ENCODE peak calls at places on chromosomes 7 and 10, in four cellular contexts. One of them, this sample, is unnamed.

GRCh38 chr10:103231047-103231551 is 14.6 kb upstream of the RPEL1 start:
- DNase-seq in activated naive CD8-positive, alpha-beta T cell treated with anti-CD3 and anti-CD28 coated beads for 36 hours: no peak
- DNase-seq in sciatic nerve: no peak
- DNase-seq in GM12891: no peak
- DNase-seq in this sample: peak

GRCh38 chr7:131188367-131189339 is 139.0 kb upstream of the MKLN1 start:
- DNase-seq in sciatic nerve: no peak
- DNase-seq in GM12891: peak
- DNase-seq in activated naive CD8-positive, alpha-beta T cell treated with anti-CD3 and anti-CD28 coated beads for 36 hours: peak
- DNase-seq in this sample: peak

GRCh38 chr7:135939-136338 is 56.4 kb upstream of the FAM20C start:
- DNase-seq in sciatic nerve: no peak
- DNase-seq in activated naive CD8-positive, alpha-beta T cell treated with anti-CD3 and anti-CD28 coated beads for 36 hours: no peak
- DNase-seq in GM12891: no peak
- DNase-seq in this sample: no peak

GRCh38 chr7:143327903-143328302 is 12.0 kb downstream of the CLCN1 start:
- DNase-seq in GM12891: no peak
- DNase-seq in activated naive CD8-positive, alpha-beta T cell treated with anti-CD3 and anti-CD28 coated beads for 36 hours: no peak
- DNase-seq in sciatic nerve: no peak
- DNase-seq in this sample: no peak

GRCh38 chr10:34655286-34656170 is 159.6 kb downstream of the PARD3 start:
- DNase-seq in activated naive CD8-positive, alpha-beta T cell treated with anti-CD3 and anti-CD28 coated beads for 36 hours: no peak
- DNase-seq in sciatic nerve: no peak
- DNase-seq in GM12891: no peak
- DNase-seq in this sample: peak

GRCh38 chr7:86667732-86668131 is 24.0 kb downstream of the GRM3 start:
- DNase-seq in sciatic nerve: no peak
- DNase-seq in activated naive CD8-positive, alpha-beta T cell treated with anti-CD3 and anti-CD28 coated beads for 36 hours: no peak
- DNase-seq in GM12891: no peak
- DNase-seq in this sample: no peak

GRCh38 chr10:19930936-19931859 is 115.0 kb downstream of the PLXDC2 start:
- DNase-seq in activated naive CD8-positive, alpha-beta T cell treated with anti-CD3 and anti-CD28 coated beads for 36 hours: no peak
- DNase-seq in GM12891: no peak
- DNase-seq in sciatic nerve: no peak
- DNase-seq in this sample: peak

GRCh38 chr10:76150139-76150885 is 718.9 kb downstream of the LRMDA start:
- DNase-seq in sciatic nerve: no peak
- DNase-seq in activated naive CD8-positive, alpha-beta T cell treated with anti-CD3 and anti-CD28 coated beads for 36 hours: no peak
- DNase-seq in GM12891: no peak
- DNase-seq in this sample: no peak

GRCh38 chr10:34001087-34001580 is 666.7 kb upstream of the NRP1 start:
- DNase-seq in sciatic nerve: no peak
- DNase-seq in activated naive CD8-positive, alpha-beta T cell treated with anti-CD3 and anti-CD28 coated beads for 36 hours: no peak
- DNase-seq in GM12891: no peak
- DNase-seq in this sample: peak

GRCh38 chr10:88041243-88042161 is 178.1 kb downstream of the PTEN start:
- DNase-seq in activated naive CD8-positive, alpha-beta T cell treated with anti-CD3 and anti-CD28 coated beads for 36 hours: no peak
- DNase-seq in GM12891: no peak
- DNase-seq in sciatic nerve: no peak
- DNase-seq in this sample: no peak

GRCh38 chr7:47180268-47180826 is 401.6 kb downstream of the TNS3 start:
- DNase-seq in GM12891: no peak
- DNase-seq in activated naive CD8-positive, alpha-beta T cell treated with anti-CD3 and anti-CD28 coated beads for 36 hours: no peak
- DNase-seq in sciatic nerve: peak
- DNase-seq in this sample: peak

GRCh38 chr7:151276651-151277590 is 28.4 kb upstream of the SMARCD3 start:
- DNase-seq in activated naive CD8-positive, alpha-beta T cell treated with anti-CD3 and anti-CD28 coated beads for 36 hours: peak
- DNase-seq in sciatic nerve: peak
- DNase-seq in GM12891: peak
- DNase-seq in this sample: peak

GRCh38 chr7:68185641-68186040 is 1189.0 kb downstream of the TYW1 start:
- DNase-seq in sciatic nerve: no peak
- DNase-seq in activated naive CD8-positive, alpha-beta T cell treated with anti-CD3 and anti-CD28 coated beads for 36 hours: no peak
- DNase-seq in GM12891: no peak
- DNase-seq in this sample: no peak

GRCh38 chr10:114009281-114009996 is 34.2 kb upstream of the ADRB1 start:
- DNase-seq in GM12891: no peak
- DNase-seq in sciatic nerve: no peak
- DNase-seq in activated naive CD8-positive, alpha-beta T cell treated with anti-CD3 and anti-CD28 coated beads for 36 hours: no peak
- DNase-seq in this sample: no peak

GRCh38 chr10:101482568-101482967 is 105.5 kb downstream of the POLL start:
- DNase-seq in sciatic nerve: no peak
- DNase-seq in activated naive CD8-positive, alpha-beta T cell treated with anti-CD3 and anti-CD28 coated beads for 36 hours: no peak
- DNase-seq in GM12891: no peak
- DNase-seq in this sample: no peak

GRCh38 chr7:30706316-30706715 is 24.1 kb upstream of the CRHR2 start:
- DNase-seq in activated naive CD8-positive, alpha-beta T cell treated with anti-CD3 and anti-CD28 coated beads for 36 hours: no peak
- DNase-seq in sciatic nerve: no peak
- DNase-seq in GM12891: no peak
- DNase-seq in this sample: no peak

GRCh38 chr10:122342293-122343134 is 32.0 kb upstream of the PLEKHA1 start:
- DNase-seq in GM12891: peak
- DNase-seq in activated naive CD8-positive, alpha-beta T cell treated with anti-CD3 and anti-CD28 coated beads for 36 hours: peak
- DNase-seq in sciatic nerve: no peak
- DNase-seq in this sample: peak

GRCh38 chr7:5773661-5774086 is 7.8 kb downstream of the RNF216 start:
- DNase-seq in activated naive CD8-positive, alpha-beta T cell treated with anti-CD3 and anti-CD28 coated beads for 36 hours: peak
- DNase-seq in GM12891: no peak
- DNase-seq in sciatic nerve: no peak
- DNase-seq in this sample: peak

GRCh38 chr10:70222340-70222794 is 10.9 kb downstream of the PPA1 start:
- DNase-seq in sciatic nerve: no peak
- DNase-seq in GM12891: no peak
- DNase-seq in activated naive CD8-positive, alpha-beta T cell treated with anti-CD3 and anti-CD28 coated beads for 36 hours: no peak
- DNase-seq in this sample: peak

GRCh38 chr7:33901847-33902246 is 3.5 kb upstream of the BMPER start:
- DNase-seq in sciatic nerve: no peak
- DNase-seq in GM12891: no peak
- DNase-seq in activated naive CD8-positive, alpha-beta T cell treated with anti-CD3 and anti-CD28 coated beads for 36 hours: no peak
- DNase-seq in this sample: no peak

GRCh38 chr10:51244739-51245138 is 170.5 kb downstream of the PRKG1 start:
- DNase-seq in sciatic nerve: no peak
- DNase-seq in activated naive CD8-positive, alpha-beta T cell treated with anti-CD3 and anti-CD28 coated beads for 36 hours: no peak
- DNase-seq in GM12891: no peak
- DNase-seq in this sample: peak

GRCh38 chr7:96418600-96418999 is 96.7 kb upstream of the SLC25A13 start:
- DNase-seq in GM12891: no peak
- DNase-seq in activated naive CD8-positive, alpha-beta T cell treated with anti-CD3 and anti-CD28 coated beads for 36 hours: no peak
- DNase-seq in sciatic nerve: no peak
- DNase-seq in this sample: no peak

GRCh38 chr10:69101451-69102095 is 13.7 kb downstream of the SRGN start:
- DNase-seq in GM12891: no peak
- DNase-seq in activated naive CD8-positive, alpha-beta T cell treated with anti-CD3 and anti-CD28 coated beads for 36 hours: peak
- DNase-seq in sciatic nerve: no peak
- DNase-seq in this sample: peak

GRCh38 chr7:130959743-130960207 is 225.8 kb upstream of the KLF14 start:
- DNase-seq in GM12891: no peak
- DNase-seq in activated naive CD8-positive, alpha-beta T cell treated with anti-CD3 and anti-CD28 coated beads for 36 hours: peak
- DNase-seq in sciatic nerve: no peak
- DNase-seq in this sample: peak

GRCh38 chr7:82015751-82016150 is 245.9 kb upstream of the HGF start:
- DNase-seq in GM12891: no peak
- DNase-seq in sciatic nerve: no peak
- DNase-seq in activated naive CD8-positive, alpha-beta T cell treated with anti-CD3 and anti-CD28 coated beads for 36 hours: no peak
- DNase-seq in this sample: peak

GRCh38 chr7:23520582-23520981 is 11.2 kb downstream of the TRA2A start:
- DNase-seq in GM12891: no peak
- DNase-seq in sciatic nerve: no peak
- DNase-seq in activated naive CD8-positive, alpha-beta T cell treated with anti-CD3 and anti-CD28 coated beads for 36 hours: no peak
- DNase-seq in this sample: no peak

GRCh38 chr7:17466201-17466600 is 167.7 kb downstream of the AHR start:
- DNase-seq in sciatic nerve: no peak
- DNase-seq in GM12891: no peak
- DNase-seq in activated naive CD8-positive, alpha-beta T cell treated with anti-CD3 and anti-CD28 coated beads for 36 hours: no peak
- DNase-seq in this sample: no peak

GRCh38 chr10:70925377-70926214 is 37.2 kb upstream of the PCBD1 start:
- DNase-seq in GM12891: peak
- DNase-seq in activated naive CD8-positive, alpha-beta T cell treated with anti-CD3 and anti-CD28 coated beads for 36 hours: peak
- DNase-seq in sciatic nerve: no peak
- DNase-seq in this sample: peak

GRCh38 chr10:95341716-95342130 is 50.9 kb upstream of the PDLIM1 start:
- DNase-seq in activated naive CD8-positive, alpha-beta T cell treated with anti-CD3 and anti-CD28 coated beads for 36 hours: no peak
- DNase-seq in GM12891: no peak
- DNase-seq in sciatic nerve: no peak
- DNase-seq in this sample: peak

GRCh38 chr7:1232623-1233327 is at the start of gene UNCX:
- DNase-seq in activated naive CD8-positive, alpha-beta T cell treated with anti-CD3 and anti-CD28 coated beads for 36 hours: no peak
- DNase-seq in GM12891: no peak
- DNase-seq in sciatic nerve: no peak
- DNase-seq in this sample: no peak